ENCODE peak calls at places on chromosomes 11 and 22, in seven cellular contexts. K is HL-60, B is epithelial cell of proximal tubule, P is thyroid gland, L is NB4, A is neural crest cell, Y is Peyer's patch. D is an unnamed sample.

GRCh38 chr11:70594031-70594430 is 195.7 kb downstream of the CTTN start:
- DNase-seq in K (no peak), B (no peak), P (no peak), L (no peak), A (no peak), Y (no peak), D (no peak)

GRCh38 chr11:10294289-10294953 is 402 bp upstream of the SBF2 start:
- DNase-seq in K (no peak), B (no peak), P (peak), L (peak), A (no peak), Y (peak), D (no peak)

GRCh38 chr11:7321708-7322448 is 70.2 kb downstream of the SYT9 start:
- DNase-seq in K (no peak), B (no peak), P (no peak), L (no peak), A (no peak), Y (no peak), D (no peak)

GRCh38 chr11:131759140-131759539 is 388.7 kb downstream of the NTM start:
- DNase-seq in K (no peak), B (no peak), P (no peak), L (no peak), A (no peak), Y (no peak), D (no peak)

GRCh38 chr11:73297231-73297590 is 10.9 kb upstream of the ARHGEF17 start:
- DNase-seq in K (no peak), B (no peak), P (no peak), L (no peak), A (no peak), Y (no peak), D (no peak)

GRCh38 chr11:91947215-91947614 is 277.4 kb upstream of the FAT3 start:
- DNase-seq in K (no peak), B (peak), P (no peak), L (no peak), A (no peak), Y (no peak), D (no peak)

GRCh38 chr22:26945565-26945964 is 288.2 kb downstream of the MIAT start:
- DNase-seq in K (no peak), B (no peak), P (no peak), L (no peak), A (no peak), Y (no peak), D (no peak)

GRCh38 chr11:12111482-12112149 is 1.2 kb downstream of the MICAL2 start:
- DNase-seq in K (no peak), B (no peak), P (peak), L (peak), A (no peak), Y (no peak), D (no peak)

GRCh38 chr22:27573280-27573711 is 228.3 kb downstream of the MN1 start:
- DNase-seq in K (no peak), B (no peak), P (no peak), L (no peak), A (no peak), Y (no peak), D (no peak)

GRCh38 chr11:88421530-88421929 is 84.0 kb upstream of the CTSC start:
- DNase-seq in K (peak), B (no peak), P (no peak), L (peak), A (no peak), Y (no peak), D (no peak)

GRCh38 chr11:47330002-47330911 is 22.2 kb downstream of the MYBPC3 start:
- DNase-seq in K (no peak), B (no peak), P (peak), L (no peak), A (no peak), Y (no peak), D (no peak)

GRCh38 chr11:83687787-83688186 is 401.6 kb upstream of the CCDC90B start:
- DNase-seq in K (no peak), B (no peak), P (peak), L (no peak), A (no peak), Y (no peak), D (no peak)

GRCh38 chr11:112290462-112290894 is 29.8 kb upstream of the PLET1 start:
- DNase-seq in K (no peak), B (no peak), P (no peak), L (no peak), A (no peak), Y (no peak), D (no peak)

GRCh38 chr11:12287009-12287373 is 90.4 kb upstream of the PARVA start:
- DNase-seq in K (no peak), B (peak), P (no peak), L (no peak), A (no peak), Y (no peak), D (no peak)

GRCh38 chr11:12017865-12018453 is 9.5 kb upstream of the DKK3 start:
- DNase-seq in K (no peak), B (no peak), P (no peak), L (no peak), A (no peak), Y (no peak), D (no peak)

GRCh38 chr11:68370211-68371111 is 58.1 kb downstream of the LRP5 start:
- DNase-seq in K (no peak), B (no peak), P (peak), L (no peak), A (no peak), Y (no peak), D (no peak)

GRCh38 chr11:79592441-79593223 is 151.8 kb upstream of the TENM4 start:
- DNase-seq in K (peak), B (peak), P (no peak), L (no peak), A (no peak), Y (no peak), D (no peak)

GRCh38 chr11:75815345-75815983 is 454 bp downstream of the UVRAG start:
- DNase-seq in K (peak), B (no peak), P (peak), L (peak), A (peak), Y (no peak), D (no peak)

GRCh38 chr22:23137905-23138520 is 3.8 kb downstream of the RSPH14 start:
- DNase-seq in K (peak), B (no peak), P (peak), L (peak), A (no peak), Y (no peak), D (no peak)

GRCh38 chr11:5624489-5625278 is at the start of gene TRIM34:
- DNase-seq in K (peak), B (no peak), P (peak), L (peak), A (no peak), Y (peak), D (no peak)

GRCh38 chr11:65417221-65417701 is 5.3 kb upstream of the NEAT1 start:
- DNase-seq in K (peak), B (no peak), P (peak), L (peak), A (no peak), Y (no peak), D (no peak)

GRCh38 chr22:45917146-45917545 is 59.8 kb downstream of the WNT7B start:
- DNase-seq in K (no peak), B (no peak), P (no peak), L (no peak), A (no peak), Y (no peak), D (no peak)

GRCh38 chr11:94849836-94850235 is 81.7 kb downstream of the AMOTL1 start:
- DNase-seq in K (no peak), B (no peak), P (no peak), L (no peak), A (no peak), Y (no peak), D (no peak)

GRCh38 chr11:58921778-58922390 is 17.4 kb upstream of the GLYATL1 start:
- DNase-seq in K (no peak), B (no peak), P (no peak), L (no peak), A (no peak), Y (no peak), D (no peak)

GRCh38 chr22:42931421-42932196 is 74.5 kb upstream of the ARFGAP3 start:
- DNase-seq in K (peak), B (no peak), P (no peak), L (peak), A (no peak), Y (no peak), D (no peak)

GRCh38 chr11:120715239-120715638 is 203.7 kb downstream of the GRIK4 start:
- DNase-seq in K (no peak), B (no peak), P (no peak), L (peak), A (no peak), Y (no peak), D (peak)

GRCh38 chr22:46149493-46149997 is 781 bp upstream of the PPARA start:
- DNase-seq in K (peak), B (no peak), P (peak), L (peak), A (no peak), Y (peak), D (no peak)

GRCh38 chr11:3092603-3093141 is 35.4 kb upstream of the CARS1 start:
- DNase-seq in K (no peak), B (no peak), P (no peak), L (peak), A (no peak), Y (no peak), D (peak)

GRCh38 chr11:35964846-35965245 is 21.0 kb downstream of the LDLRAD3 start:
- DNase-seq in K (no peak), B (peak), P (peak), L (no peak), A (no peak), Y (no peak), D (no peak)

GRCh38 chr11:15201586-15201985 is 86.9 kb downstream of the INSC start:
- DNase-seq in K (no peak), B (no peak), P (no peak), L (no peak), A (no peak), Y (no peak), D (no peak)

GRCh38 chr11:118109231-118109630 is 22.5 kb upstream of the SMIM35 start:
- DNase-seq in K (no peak), B (peak), P (no peak), L (no peak), A (no peak), Y (no peak), D (no peak)

GRCh38 chr11:65435330-65435931 is 12.8 kb downstream of the NEAT1 start:
- DNase-seq in K (no peak), B (no peak), P (peak), L (no peak), A (no peak), Y (no peak), D (no peak)

GRCh38 chr11:121553367-121553766 is 100.6 kb upstream of the SORL1-AS1 start:
- DNase-seq in K (no peak), B (no peak), P (no peak), L (no peak), A (no peak), Y (no peak), D (no peak)

GRCh38 chr22:44586337-44586990 is 88.4 kb upstream of the RTL6 start:
- DNase-seq in K (no peak), B (no peak), P (peak), L (no peak), A (no peak), Y (peak), D (no peak)

GRCh38 chr11:132576706-132577105 is 955.6 kb downstream of the OPCML start:
- DNase-seq in K (no peak), B (peak), P (no peak), L (no peak), A (no peak), Y (no peak), D (no peak)

GRCh38 chr22:48670747-48671146 is 1156.9 kb downstream of the BRD1 start:
- DNase-seq in K (no peak), B (no peak), P (no peak), L (no peak), A (no peak), Y (no peak), D (no peak)

GRCh38 chr22:38017939-38018885 is 33.9 kb upstream of the SOX10 start:
- DNase-seq in K (no peak), B (no peak), P (no peak), L (no peak), A (no peak), Y (no peak), D (no peak)

DNA sequence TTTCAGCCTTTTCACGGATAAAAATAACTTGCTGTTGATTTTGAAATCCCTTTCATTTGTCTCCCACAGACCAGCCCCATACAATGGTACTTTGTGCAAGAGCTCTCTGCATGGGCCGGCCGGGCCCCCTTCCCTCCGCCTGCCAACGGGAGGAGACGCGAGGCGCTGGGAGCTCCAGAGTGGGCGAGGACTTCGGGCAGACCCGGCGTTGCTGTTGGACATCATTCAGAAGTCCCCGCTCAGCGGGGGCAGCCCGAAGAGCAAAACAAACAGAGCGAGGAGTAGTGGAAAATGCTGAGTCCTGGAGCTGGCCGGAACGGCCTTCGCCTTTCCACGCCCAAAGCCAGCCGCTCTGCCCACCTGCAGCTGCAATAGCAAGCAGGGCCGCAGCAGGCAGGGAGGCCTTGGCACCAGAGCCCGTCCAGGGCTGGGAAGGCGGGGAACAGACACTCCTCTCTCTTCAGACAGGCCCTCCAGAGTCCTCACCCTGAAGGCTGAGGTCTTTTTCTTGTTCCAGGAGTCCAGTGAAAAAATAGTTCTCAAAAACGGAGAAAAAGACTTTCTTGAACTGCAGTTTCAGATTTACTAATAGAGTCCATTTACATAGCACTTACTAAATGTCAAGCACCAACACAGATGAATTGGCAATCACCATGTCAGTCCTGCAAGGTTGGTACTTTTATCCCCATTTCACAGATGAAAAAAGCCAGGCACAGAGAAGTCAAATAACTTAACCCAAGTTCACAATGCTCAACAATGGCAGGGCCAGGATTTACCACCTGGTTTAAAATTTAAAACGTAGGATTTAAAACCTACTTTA is 135.5 kb downstream of the ETS1 start:
- DNase-seq in K (no peak), B (no peak), P (peak), L (no peak), A (peak), Y (peak), D (no peak)
- TF ChIP-seq CTCF in K (no peak), B (no peak), P (no peak), L (no peak), A (no peak), Y (no peak), D (no peak)

GRCh38 chr22:50252081-50253045 is 1.3 kb upstream of the HDAC10 start:
- DNase-seq in K (peak), B (no peak), P (peak), L (peak), A (peak), Y (peak), D (no peak)
- TF ChIP-seq CTCF in K (peak), B (peak), P (peak), L (peak), A (peak), Y (peak), D (peak)

GRCh38 chr22:32378703-32379272 is 21.1 kb downstream of the RFPL3 start:
- DNase-seq in K (peak), B (no peak), P (peak), L (peak), A (peak), Y (peak), D (no peak)
- TF ChIP-seq CTCF in K (peak), B (peak), P (no peak), L (peak), A (peak), Y (no peak), D (peak)

DNA sequence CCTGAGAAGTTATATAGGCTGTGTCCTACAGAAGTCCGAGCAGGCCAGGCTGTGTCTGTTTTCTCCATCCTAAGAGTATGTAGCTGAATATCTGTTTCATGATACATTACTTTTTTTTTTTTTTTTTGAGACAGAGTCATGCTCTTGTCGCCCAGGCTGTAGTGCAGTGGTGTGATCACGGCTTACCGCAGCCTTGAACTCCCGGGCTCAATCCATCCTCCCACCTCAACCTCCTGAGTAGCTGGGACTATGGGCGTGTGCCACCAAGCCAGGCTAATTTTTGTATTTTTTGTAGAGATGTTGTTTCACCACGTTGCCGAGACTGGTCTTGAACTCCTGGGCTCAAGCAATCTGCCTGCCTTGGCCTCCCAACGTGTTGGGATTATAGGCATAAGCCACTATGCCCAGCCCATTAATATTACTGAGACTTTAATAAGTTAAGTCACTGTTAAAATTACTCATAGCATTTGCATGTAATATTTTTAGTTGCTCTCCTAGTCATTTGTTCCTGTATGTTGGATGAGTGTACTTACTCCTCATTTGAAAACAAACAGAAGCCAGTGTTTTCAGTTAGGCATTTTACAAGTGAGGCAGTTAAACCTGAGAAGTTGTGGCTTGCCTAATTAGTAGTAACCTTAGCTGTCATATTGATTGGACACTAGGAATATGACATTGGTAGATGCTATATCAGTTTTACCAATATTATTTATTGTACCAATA is 26.1 kb downstream of the DRG1 start:
- DNase-seq in K (no peak), B (no peak), P (no peak), L (no peak), A (no peak), Y (no peak), D (no peak)
- TF ChIP-seq CTCF in K (no peak), B (no peak), P (no peak), L (no peak), A (no peak), Y (no peak), D (no peak)

GRCh38 chr11:9076046-9076445 is 15.4 kb downstream of the SCUBE2 start:
- DNase-seq in K (no peak), B (no peak), P (no peak), L (no peak), A (no peak), Y (no peak), D (no peak)

GRCh38 chr11:9081153-9081552 is 10.2 kb downstream of the SCUBE2 start:
- DNase-seq in K (no peak), B (no peak), P (no peak), L (no peak), A (no peak), Y (no peak), D (no peak)

GRCh38 chr11:9077164-9077563 is 14.2 kb downstream of the SCUBE2 start:
- DNase-seq in K (no peak), B (no peak), P (no peak), L (no peak), A (no peak), Y (no peak), D (no peak)

GRCh38 chr11:9076661-9077060 is 14.7 kb downstream of the SCUBE2 start:
- DNase-seq in K (no peak), B (no peak), P (no peak), L (no peak), A (no peak), Y (no peak), D (no peak)

GRCh38 chr11:9078113-9079041 is 13.0 kb downstream of the SCUBE2 start:
- DNase-seq in K (no peak), B (no peak), P (no peak), L (no peak), A (no peak), Y (no peak), D (no peak)
- TF ChIP-seq CTCF in K (no peak), B (peak), P (no peak), L (no peak), A (no peak), Y (no peak), D (no peak)

DNA sequence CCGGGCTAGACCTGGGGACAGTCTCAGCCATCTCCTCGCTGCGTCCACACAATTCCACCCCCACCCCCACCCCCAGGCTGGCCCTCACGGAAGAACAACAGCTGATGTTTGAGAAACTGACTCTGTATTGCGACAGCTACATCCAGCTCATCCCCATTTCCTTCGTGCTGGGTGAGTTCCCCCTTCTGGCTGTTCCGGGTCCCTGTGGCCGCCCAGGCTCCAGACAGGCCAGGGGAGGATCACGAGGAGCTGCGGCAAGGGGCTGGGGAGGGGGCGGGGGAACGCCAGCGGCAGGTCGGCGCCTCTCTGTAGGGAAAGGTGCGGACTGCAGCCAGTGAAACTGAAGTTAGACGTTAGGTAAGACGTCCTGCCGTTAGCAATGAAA is 4.9 kb downstream of the BEST1 start:
- DNase-seq in K (peak), B (no peak), P (peak), L (peak), A (no peak), Y (no peak), D (peak)
- TF ChIP-seq CTCF in K (no peak), B (peak), P (no peak), L (no peak), A (no peak), Y (no peak), D (no peak)

GRCh38 chr22:20061481-20061861 is 18.6 kb upstream of the DGCR8 start:
- DNase-seq in K (no peak), B (no peak), P (peak), L (no peak), A (no peak), Y (peak), D (no peak)
- TF ChIP-seq CTCF in K (no peak), B (no peak), P (no peak), L (no peak), A (no peak), Y (no peak), D (no peak)

DNA sequence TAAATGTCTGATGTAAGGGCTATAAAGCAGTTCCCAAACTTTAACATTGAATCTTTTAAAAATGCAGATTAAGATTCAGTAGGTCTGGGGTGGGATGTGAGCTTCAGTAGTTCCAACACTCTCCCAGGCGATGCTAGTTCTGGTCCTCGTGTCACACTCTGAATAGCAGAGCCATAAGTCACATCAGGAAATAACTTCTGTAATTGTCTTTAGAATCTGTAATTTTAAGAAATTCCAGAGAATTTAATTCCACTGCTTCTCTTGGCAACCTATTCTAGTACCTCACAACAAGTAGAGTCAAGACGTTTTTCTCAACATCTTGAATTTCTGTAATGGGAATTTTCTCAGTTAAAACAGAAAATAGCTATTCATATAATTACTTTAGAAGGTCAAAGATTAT is 223.1 kb downstream of the TMEM135 start:
- DNase-seq in K (no peak), B (no peak), P (no peak), L (no peak), A (no peak), Y (no peak), D (no peak)
- TF ChIP-seq CTCF in K (no peak), B (no peak), P (no peak), L (no peak), A (no peak), Y (no peak), D (no peak)

GRCh38 chr11:100573911-100574513 is 113.1 kb upstream of the ARHGAP42 start:
- DNase-seq in K (no peak), B (no peak), P (no peak), L (no peak), A (no peak), Y (no peak), D (no peak)

GRCh38 chr11:100576044-100577021 is 110.8 kb upstream of the ARHGAP42 start:
- DNase-seq in K (peak), B (no peak), P (peak), L (peak), A (peak), Y (no peak), D (no peak)

GRCh38 chr11:100578966-100579365 is 108.1 kb upstream of the ARHGAP42 start:
- DNase-seq in K (no peak), B (no peak), P (no peak), L (no peak), A (no peak), Y (no peak), D (no peak)

GRCh38 chr11:100574894-100575769 is 112.0 kb upstream of the ARHGAP42 start:
- DNase-seq in K (no peak), B (no peak), P (no peak), L (peak), A (no peak), Y (no peak), D (no peak)
- TF ChIP-seq CTCF in K (no peak), B (peak), P (no peak), L (no peak), A (peak), Y (no peak), D (peak)